ENCODE peak calls at places on chromosomes 2 and 18, in four cellular contexts. A, V, O and M are unnamed samples.

GRCh38 chr2:10331033-10331701 is 28.5 kb downstream of the HPCAL1 start:
- DNase-seq in O (peak; percentile 61), V (no peak), A (peak; percentile 49), M (peak; percentile 86)

GRCh38 chr2:625415-626135 is 51.6 kb downstream of the TMEM18 start:
- DNase-seq in V (no peak), A (no peak), O (no peak), M (no peak)

GRCh38 chr18:78793313-78793712 is 186.3 kb upstream of the SALL3 start:
- DNase-seq in V (no peak), O (no peak), A (no peak), M (no peak)

GRCh38 chr2:228938629-228939028 is 332.5 kb downstream of the PID1 start:
- DNase-seq in A (no peak), V (no peak), O (no peak), M (peak; percentile 20)

GRCh38 chr2:54899576-54900200 is 150.6 kb downstream of the RTN4 start:
- DNase-seq in A (no peak), O (peak; percentile 17), V (no peak), M (no peak)

GRCh38 chr18:60649107-60649506 is 276.5 kb upstream of the MC4R start:
- DNase-seq in O (no peak), A (no peak), V (no peak), M (no peak)

GRCh38 chr18:52341617-52342381 is 1.8 kb downstream of the DCC start:
- DNase-seq in O (no peak), V (no peak), A (no peak), M (no peak)

GRCh38 chr2:70381821-70382220 is 80.0 kb upstream of the FAM136A start:
- DNase-seq in O (no peak), V (no peak), A (no peak), M (no peak)

GRCh38 chr2:3505771-3506170 is 13.6 kb downstream of the ADI1 start:
- DNase-seq in A (no peak), V (no peak), O (no peak), M (no peak)

GRCh38 chr2:144426981-144427479 is 92.9 kb downstream of the ZEB2 start:
- DNase-seq in A (no peak), V (no peak), O (no peak), M (no peak)